ENCODE peak calls at places on chromosomes 4 and X, in eight cellular contexts. M is HCT116, W is MM.1S, F is neural crest cell, P is heart left ventricle, J is left lung, Y is transverse colon, V is progenitor cell of endocrine pancreas. N is an unnamed sample.

GRCh38 chr4:184355111-184355604 is 119.2 kb downstream of the IRF2 start:
- DNase-seq in M (peak; percentile 7), W (peak; percentile 81), F (no peak), P (no peak), J (no peak), Y (no peak), V (no peak), N (peak; percentile 91)

GRCh38 chr4:8398347-8398746 is 42.2 kb downstream of the ACOX3 start:
- DNase-seq in M (no peak), W (no peak), F (no peak), P (no peak), J (no peak), Y (no peak), V (no peak), N (no peak)

GRCh38 chr4:26458104-26458503 is 32.2 kb downstream of the CCKAR start:
- DNase-seq in M (no peak), W (no peak), F (no peak), P (no peak), J (no peak), Y (no peak), V (no peak), N (no peak)

GRCh38 chrX:30643313-30643821 is 9.9 kb upstream of the GK start:
- DNase-seq in M (no peak), W (no peak), F (no peak), P (no peak), J (no peak), Y (no peak), V (no peak), N (peak; percentile 91)

GRCh38 chr4:170687751-170688150 is 598.0 kb upstream of the AADAT start:
- DNase-seq in M (no peak), W (no peak), F (no peak), P (no peak), J (no peak), Y (no peak), V (no peak), N (no peak)

GRCh38 chr4:22910200-22910599 is 217.5 kb downstream of the GBA3 start:
- DNase-seq in M (no peak), W (no peak), F (no peak), P (no peak), J (no peak), Y (no peak), V (no peak), N (no peak)

GRCh38 chr4:101075536-101075935 is 271.8 kb downstream of the PPP3CA start:
- DNase-seq in M (no peak), W (no peak), F (no peak), P (no peak), J (no peak), Y (no peak), V (no peak), N (no peak)

GRCh38 chr4:42671431-42672194 is 14.7 kb upstream of the ATP8A1 start:
- DNase-seq in M (no peak), W (peak; percentile 37), F (no peak), P (no peak), J (no peak), Y (peak; percentile 11), V (no peak), N (no peak)

GRCh38 chr4:26687728-26688127 is 103.8 kb downstream of the TBC1D19 start:
- DNase-seq in M (no peak), W (no peak), F (no peak), P (no peak), J (no peak), Y (no peak), V (no peak), N (peak; percentile 68)

GRCh38 chr4:69576251-69576877 is 63.1 kb downstream of the UGT2A2 start:
- DNase-seq in M (no peak), W (no peak), F (no peak), P (peak; percentile 49), J (no peak), Y (no peak), V (no peak), N (no peak)

GRCh38 chrX:331772-332495 is 13.3 kb upstream of the GTPBP6 start:
- DNase-seq in M (no peak), W (no peak), F (no peak), P (peak; percentile 59), J (peak; percentile 25), Y (no peak), V (no peak), N (no peak)

GRCh38 chr4:13112030-13112429 is 372.1 kb downstream of the RAB28 start:
- DNase-seq in M (no peak), W (no peak), F (no peak), P (no peak), J (no peak), Y (no peak), V (no peak), N (no peak)

GRCh38 chr4:153409924-153410501 is 56.1 kb upstream of the TMEM131L start:
- DNase-seq in M (no peak), W (no peak), F (no peak), P (no peak), J (no peak), Y (no peak), V (no peak), N (peak; percentile 38)

GRCh38 chrX:129961180-129962083 is 21.0 kb upstream of the BCORL1 start:
- DNase-seq in M (peak; percentile 12), W (peak; percentile 89), F (peak; percentile 23), P (peak; percentile 77), J (peak; percentile 77), Y (peak; percentile 85), V (peak; percentile 27), N (no peak)

GRCh38 chr4:186570193-186570996 is 15.0 kb upstream of the MTNR1A start:
- DNase-seq in M (no peak), W (no peak), F (no peak), P (no peak), J (no peak), Y (peak; percentile 67), V (no peak), N (peak; percentile 19)

GRCh38 chr4:182492456-182492855 is 249.3 kb downstream of the TENM3 start:
- DNase-seq in M (no peak), W (peak; percentile 74), F (no peak), P (no peak), J (no peak), Y (no peak), V (no peak), N (peak; percentile 72)

DNA sequence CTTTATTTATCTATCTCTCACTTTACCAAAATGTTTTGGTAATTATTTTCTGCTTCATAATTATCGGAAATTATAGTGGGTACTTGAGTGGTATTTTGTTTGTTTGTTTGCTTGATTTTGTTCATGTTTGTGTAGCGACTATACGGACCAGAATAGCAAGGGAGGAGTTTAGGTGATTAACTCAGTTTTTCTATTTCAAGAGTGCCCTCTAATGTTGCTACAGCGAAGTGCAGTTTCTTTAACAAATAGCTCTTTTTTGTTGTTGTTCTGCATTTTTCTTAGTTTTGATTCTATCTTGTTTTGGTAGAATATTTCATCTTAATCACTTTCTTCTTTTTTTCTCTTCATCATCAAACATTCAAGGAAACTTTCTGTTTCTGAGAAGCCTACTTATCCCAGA is 40.8 kb upstream of the QRFPR start:
- DNase-seq in M (peak; percentile 13), W (peak; percentile 26), F (no peak), P (no peak), J (no peak), Y (no peak), V (no peak), N (peak; percentile 12)
- TF ChIP-seq CTCF in M (peak; percentile 76), W (peak; percentile 54), F (peak; percentile 55), P (peak; percentile 59), J (peak; percentile 16), Y (peak; percentile 20), V (peak; percentile 37), N (peak; percentile 43)

DNA sequence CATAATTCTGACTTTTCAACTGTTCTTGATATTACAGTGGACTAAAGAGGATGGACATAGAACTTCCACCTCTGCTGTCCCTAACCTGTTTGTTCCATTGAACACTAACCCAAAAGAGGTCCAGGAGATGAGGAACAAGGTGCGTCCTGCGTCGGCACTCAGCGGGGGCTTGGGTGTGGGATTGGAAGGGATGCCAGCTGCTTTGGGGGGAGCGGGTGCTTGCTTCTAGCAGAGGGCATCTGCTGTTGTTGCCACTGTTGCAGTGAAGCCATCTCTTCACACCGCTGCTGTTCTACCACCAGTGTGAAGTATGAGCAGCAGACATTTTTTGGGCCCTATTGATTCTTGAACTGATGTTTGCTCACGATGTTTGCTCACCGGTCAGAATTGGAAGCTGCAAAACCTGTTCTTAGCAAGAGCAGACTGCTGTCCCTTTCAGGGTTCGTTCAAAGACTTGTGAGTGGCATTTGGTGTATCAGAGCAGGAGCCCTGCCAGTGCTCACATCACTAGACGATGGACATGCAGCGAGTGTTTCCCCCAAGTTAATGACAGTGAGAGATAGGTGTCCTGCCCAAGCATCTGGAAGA is 55.4 kb downstream of the NOP14 start:
- DNase-seq in M (no peak), W (no peak), F (no peak), P (no peak), J (no peak), Y (no peak), V (peak; percentile 50), N (no peak)
- TF ChIP-seq CTCF in M (no peak), W (no peak), F (no peak), P (no peak), J (no peak), Y (no peak), V (no peak), N (no peak)

DNA sequence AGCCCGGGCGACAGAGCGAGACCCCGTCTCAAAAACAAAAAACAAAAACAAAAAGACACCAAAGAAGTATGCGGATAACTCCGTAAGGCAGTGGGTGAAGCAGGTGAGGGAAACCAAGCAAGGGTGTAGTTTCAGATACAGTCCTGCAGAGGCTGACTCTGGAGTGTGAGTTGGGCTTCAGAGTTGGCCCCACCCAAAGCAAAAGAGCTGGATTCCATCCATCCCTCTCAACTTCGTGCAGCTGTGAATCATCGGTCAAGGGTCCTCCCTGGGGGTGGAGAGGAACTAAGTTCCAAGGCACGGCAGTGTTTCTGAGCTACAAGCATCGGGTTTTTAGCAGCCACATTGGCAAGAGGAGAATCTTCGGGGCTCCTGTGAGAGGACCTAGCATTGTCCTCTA is 43.9 kb upstream of the FAM9A start:
- DNase-seq in M (no peak), W (no peak), F (no peak), P (no peak), J (no peak), Y (no peak), V (no peak), N (peak; percentile 77)
- TF ChIP-seq CTCF in M (no peak), W (no peak), F (no peak), P (no peak), J (no peak), Y (no peak), V (no peak), N (peak; percentile 49)

DNA sequence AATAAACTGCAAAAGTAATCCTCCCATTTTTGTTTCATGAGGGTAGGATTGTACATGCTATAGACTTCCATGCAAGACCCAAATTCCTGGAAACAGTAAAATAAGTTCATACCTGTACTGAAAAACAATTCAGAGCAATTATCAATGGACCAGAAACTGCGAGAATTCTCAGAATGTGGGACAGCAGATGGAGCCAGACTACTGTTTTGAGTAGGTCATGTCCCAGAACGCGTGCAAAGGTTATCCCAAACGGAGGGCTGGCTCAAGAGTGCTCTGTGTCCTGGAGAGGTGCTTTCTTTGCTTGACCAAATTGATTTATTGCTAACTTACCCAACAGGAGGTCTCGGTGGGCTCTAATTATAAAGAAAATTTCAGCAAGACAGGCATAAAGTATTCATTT is 1.7 kb upstream of the MAGEH1 start:
- DNase-seq in M (no peak), W (peak; percentile 16), F (no peak), P (no peak), J (no peak), Y (no peak), V (no peak), N (peak; percentile 28)
- TF ChIP-seq CTCF in M (peak; percentile 24), W (peak; percentile 31), F (peak; percentile 26), P (peak; percentile 26), J (no peak), Y (no peak), V (no peak), N (peak; percentile 21)